ENCODE peak calls at places on chromosomes 5 and 9, in five cellular contexts. Z is HCT116, T is HepG2, W is K562, O is H1. H is an unnamed sample.

GRCh38 chr9:123746765-123747164 is 183.2 kb downstream of the DENND1A start:
- DNase-seq in W (no peak), Z (no peak), T (no peak), O (no peak), H (no peak)

GRCh38 chr5:150410524-150411244 is 2.0 kb downstream of the CD74 start:
- DNase-seq in T (peak; percentile 59), W (no peak), Z (peak; percentile 49), O (peak; percentile 67), H (peak; percentile 71)

GRCh38 chr5:151741678-151742423 is 16.6 kb downstream of the ATOX1 start:
- DNase-seq in O (no peak), Z (no peak), W (no peak), T (no peak), H (no peak)

GRCh38 chr9:77980622-77981021 is 51.0 kb downstream of the GNAQ start:
- DNase-seq in W (no peak), T (no peak), O (no peak), Z (no peak), H (no peak)

GRCh38 chr5:179862296-179862695 is 3.7 kb upstream of the MRNIP start:
- DNase-seq in Z (no peak), O (no peak), W (no peak), T (no peak), H (no peak)

GRCh38 chr5:143843461-143843860 is 31.5 kb downstream of the HMHB1 start:
- DNase-seq in Z (no peak), W (no peak), O (no peak), T (no peak), H (no peak)

GRCh38 chr9:792331-793260 is 48.9 kb upstream of the DMRT1 start:
- DNase-seq in W (no peak), O (no peak), Z (no peak), T (peak; percentile 76), H (no peak)

GRCh38 chr5:122906768-122907167 is 61.4 kb downstream of the SNX24 start:
- DNase-seq in T (no peak), O (no peak), Z (no peak), W (no peak), H (no peak)

GRCh38 chr9:128420060-128420650 is 502 bp upstream of the CERCAM start:
- DNase-seq in W (peak; percentile 94), T (peak; percentile 39), Z (no peak), O (peak; percentile 83), H (no peak)

GRCh38 chr5:135625061-135625460 is 46.3 kb upstream of the CXCL14 start:
- DNase-seq in W (no peak), O (peak; percentile 10), T (no peak), Z (no peak), H (no peak)

GRCh38 chr5:154985126-154985525 is 28.4 kb upstream of the KIF4B start:
- DNase-seq in Z (no peak), O (no peak), W (no peak), T (no peak), H (no peak)

GRCh38 chr9:72477862-72478564 is 43.4 kb upstream of the TMC1 start:
- DNase-seq in T (peak; percentile 86), O (no peak), Z (peak; percentile 86), W (peak; percentile 8), H (no peak)

GRCh38 chr9:112072721-112073553 is 102.2 kb downstream of the SUSD1 start:
- DNase-seq in Z (no peak), T (no peak), O (no peak), W (peak; percentile 40), H (no peak)

GRCh38 chr9:30676642-30677041 is 1707.8 kb upstream of the ACO1 start:
- DNase-seq in Z (no peak), W (no peak), O (no peak), T (no peak), H (no peak)

GRCh38 chr5:55232194-55232984 is 1.0 kb downstream of the CCNO start:
- DNase-seq in T (no peak), W (peak; percentile 11), O (peak; percentile 83), Z (peak; percentile 29), H (no peak)

GRCh38 chr5:14143509-14143842 is 334 bp downstream of the TRIO start:
- DNase-seq in O (no peak), W (peak; percentile 74), T (no peak), Z (no peak), H (no peak)

GRCh38 chr5:14142856-14143508 is at the start of gene TRIO:
- DNase-seq in W (peak; percentile 94), Z (peak; percentile 77), O (peak; percentile 99), T (peak; percentile 81), H (no peak)

GRCh38 chr5:14143843-14144585 is 872 bp downstream of the TRIO start:
- DNase-seq in T (no peak), O (peak; percentile 66), Z (no peak), W (peak; percentile 24), H (no peak)

GRCh38 chr5:14145356-14146334 is 2.5 kb downstream of the TRIO start:
- DNase-seq in Z (no peak), T (no peak), O (no peak), W (no peak), H (no peak)

DNA sequence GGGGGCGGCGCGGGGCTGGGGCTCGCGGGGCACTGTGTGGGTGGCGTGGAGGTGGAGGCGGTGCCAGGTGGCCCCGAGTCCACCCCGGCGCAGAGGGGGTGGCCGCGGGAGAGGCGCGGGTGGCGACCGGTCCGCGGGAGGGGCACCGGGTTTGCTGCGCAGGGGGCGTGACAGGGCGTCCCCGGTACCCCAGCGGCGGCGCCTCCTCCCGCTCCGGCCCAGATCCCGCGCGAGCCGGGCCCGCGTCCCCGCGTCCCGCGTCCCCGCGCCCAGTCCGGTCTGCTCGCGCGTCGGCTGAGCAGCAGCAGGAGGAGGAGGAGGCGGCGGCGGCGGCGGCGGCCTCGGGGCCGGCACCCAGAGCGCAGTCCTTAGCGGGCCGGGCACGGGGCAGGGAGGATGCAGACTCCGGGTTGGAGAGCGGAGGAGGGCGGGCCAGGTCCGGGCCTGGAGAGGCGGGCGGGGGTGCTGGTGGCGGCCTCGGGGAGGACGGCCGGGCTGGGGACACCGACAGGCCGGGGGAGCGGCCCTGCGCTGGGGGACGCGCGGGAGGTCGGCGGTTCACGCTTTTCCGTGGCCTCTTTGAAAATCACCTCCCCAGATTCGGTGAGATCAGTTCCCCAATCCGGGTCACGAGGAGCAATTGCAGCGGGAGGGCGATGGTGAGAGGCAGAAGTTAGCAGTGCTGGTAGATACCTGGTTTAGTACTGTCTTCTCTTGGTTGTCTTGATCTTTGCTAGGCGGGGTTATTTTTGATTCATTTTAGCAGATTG is 1.6 kb downstream of the TRIO start:
- DNase-seq in T (no peak), Z (peak; percentile 52), O (peak; percentile 74), W (peak; percentile 23), H (peak; percentile 76)
- TF ChIP-seq SP1 in T (no peak), Z (no peak), O (no peak), W (no peak), H (no peak)

DNA sequence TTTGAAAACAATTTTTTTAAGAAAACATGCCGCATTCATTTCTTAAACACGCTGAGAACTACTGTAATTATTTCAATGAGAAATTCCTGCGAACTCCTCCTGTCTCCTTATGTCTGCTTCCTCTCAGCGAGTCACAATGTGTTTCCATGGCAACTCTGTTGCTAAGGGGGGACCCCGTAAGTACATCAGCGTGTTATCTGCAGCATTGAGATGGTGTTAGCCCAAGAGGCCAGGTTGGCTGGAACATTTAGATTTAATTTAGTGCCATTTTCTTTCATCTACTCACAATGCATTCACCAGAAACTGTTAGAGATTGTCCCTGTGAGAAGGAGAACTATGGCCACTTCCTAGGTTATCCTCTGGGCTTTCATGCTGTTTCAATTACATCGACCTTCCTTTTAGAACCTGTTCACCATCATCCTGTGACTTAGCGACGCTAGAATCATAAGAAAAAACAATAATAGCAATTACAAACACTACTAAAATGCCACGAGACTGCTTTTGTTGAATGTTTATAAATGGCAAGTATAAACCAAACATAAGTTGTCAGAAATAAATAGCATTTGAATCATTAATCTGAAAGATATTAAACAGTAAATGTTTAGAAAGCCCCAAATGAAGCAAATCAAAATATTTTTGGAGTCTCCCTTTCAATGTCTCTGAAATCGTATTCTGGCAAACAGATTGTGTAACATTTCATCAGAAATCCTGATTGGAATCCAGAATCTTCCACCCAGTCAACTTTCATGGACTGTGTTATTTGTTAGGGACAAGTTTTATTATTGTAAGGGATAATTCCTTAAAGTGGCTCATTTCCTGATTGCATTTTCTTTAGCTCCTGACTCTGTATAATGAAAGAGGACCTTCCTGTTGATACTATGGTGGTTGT is 39.7 kb upstream of the SHC3 start:
- DNase-seq in T (no peak), Z (no peak), O (no peak), W (no peak), H (no peak)
- TF ChIP-seq POLR2AphosphoS5 in T (no peak), Z (no peak), O (no peak), W (no peak), H (no peak)

GRCh38 chr9:125650271-125650737 is 56.7 kb downstream of the MAPKAP1 start:
- DNase-seq in W (no peak), T (no peak), Z (no peak), O (no peak), H (peak; percentile 96)
- TF ChIP-seq SP1 in W (no peak), T (no peak), Z (peak; percentile 51), O (no peak), H (peak; percentile 76)

GRCh38 chr5:173746050-173746449 is 129.6 kb upstream of the BOD1 start:
- DNase-seq in T (peak; percentile 80), O (no peak), W (no peak), Z (no peak), H (no peak)
- TF ChIP-seq POLR2AphosphoS5 in T (no peak), O (no peak), W (no peak), Z (no peak), H (no peak)

GRCh38 chr5:140165101-140165920 is 9.7 kb upstream of the CYSTM1 start:
- DNase-seq in O (no peak), W (peak; percentile 53), T (no peak), Z (no peak), H (no peak)
- TF ChIP-seq SP1 in O (no peak), W (no peak), T (no peak), Z (no peak), H (no peak)

GRCh38 chr9:132151118-132151517 is 10.7 kb upstream of the NTNG2 start:
- DNase-seq in Z (no peak), T (no peak), O (no peak), W (no peak), H (no peak)

GRCh38 chr9:132154925-132155324 is 6.9 kb upstream of the NTNG2 start:
- DNase-seq in Z (no peak), W (no peak), O (no peak), T (no peak), H (no peak)

GRCh38 chr9:132155514-132155913 is 6.3 kb upstream of the NTNG2 start:
- DNase-seq in Z (no peak), T (no peak), W (no peak), O (no peak), H (no peak)

GRCh38 chr9:132150256-132150655 is 11.6 kb upstream of the NTNG2 start:
- DNase-seq in O (no peak), W (no peak), T (no peak), Z (no peak), H (no peak)

DNA sequence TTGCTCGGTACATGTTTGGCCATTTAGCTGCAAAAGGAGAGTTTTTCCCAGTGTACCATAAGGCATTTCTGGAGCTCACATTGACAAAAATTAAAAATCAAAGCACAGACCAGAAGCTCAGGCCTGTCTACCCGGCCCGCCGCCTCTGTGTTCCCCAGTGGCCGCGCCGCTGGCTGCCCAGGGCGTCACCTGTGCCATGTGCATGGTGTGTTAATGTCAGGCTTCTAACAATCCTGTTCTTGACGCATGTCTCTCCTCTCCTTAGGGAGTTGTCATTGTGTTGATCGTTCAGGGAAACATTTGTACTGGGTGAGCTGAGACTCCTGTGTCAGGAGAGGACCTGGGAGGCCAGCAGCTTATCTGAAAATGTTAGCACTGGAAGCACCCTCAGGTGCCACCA is 9.6 kb upstream of the NTNG2 start:
- DNase-seq in Z (no peak), W (no peak), T (no peak), O (no peak), H (no peak)
- TF ChIP-seq POLR2AphosphoS5 in Z (no peak), W (no peak), T (no peak), O (no peak), H (no peak)

H was measured in GM12878.